ENCODE peak calls at places on chromosomes 5 and 9, in four cellular contexts. A, K, U and C are unnamed samples.

GRCh38 chr5:59487838-59488729 is 405.4 kb downstream of the PDE4D start:
- DNase-seq in A (no peak), K (no peak), U (no peak), C (no peak)

GRCh38 chr9:98654247-98654646 is 54.5 kb downstream of the GABBR2 start:
- DNase-seq in A (no peak), K (no peak), U (no peak), C (peak; percentile 70)

GRCh38 chr9:116541402-116541801 is 145.7 kb upstream of the TRIM32 start:
- DNase-seq in A (no peak), K (no peak), U (no peak), C (no peak)

GRCh38 chr9:87503970-87504369 is 6.3 kb downstream of the DAPK1 start:
- DNase-seq in A (no peak), K (no peak), U (no peak), C (no peak)

GRCh38 chr5:107705390-107706014 is 34.8 kb upstream of the EFNA5 start:
- DNase-seq in A (no peak), K (no peak), U (no peak), C (peak; percentile 18)

GRCh38 chr5:7852988-7853387 is 2.1 kb upstream of the CFAP90 start:
- DNase-seq in A (no peak), K (no peak), U (no peak), C (no peak)

GRCh38 chr5:141330299-141331080 is at the start of gene PCDHGA1:
- DNase-seq in A (no peak), K (no peak), U (no peak), C (no peak)

GRCh38 chr9:7125231-7125630 is 367.5 kb downstream of the KDM4C start:
- DNase-seq in A (no peak), K (no peak), U (no peak), C (no peak)

GRCh38 chr5:169100735-169101075 is 200.2 kb downstream of the SLIT3 start:
- DNase-seq in A (peak; percentile 33), K (no peak), U (no peak), C (peak; percentile 44)

GRCh38 chr5:148905541-148905940 is 79.1 kb downstream of the ADRB2 start:
- DNase-seq in A (no peak), K (no peak), U (no peak), C (no peak)

GRCh38 chr9:81852820-81853219 is 75.4 kb upstream of the SPATA31D4 start:
- DNase-seq in A (no peak), K (no peak), U (no peak), C (no peak)

GRCh38 chr5:66829826-66830225 is 233.6 kb downstream of the MAST4 start:
- DNase-seq in A (no peak), K (no peak), U (no peak), C (no peak)

GRCh38 chr9:7816021-7816420 is 16.4 kb upstream of the DMAC1 start:
- DNase-seq in A (no peak), K (no peak), U (no peak), C (no peak)

GRCh38 chr9:75200892-75201470 is 112.7 kb downstream of the OSTF1 start:
- DNase-seq in A (no peak), K (no peak), U (no peak), C (no peak)

GRCh38 chr9:12719431-12719830 is 26.2 kb downstream of the TYRP1 start:
- DNase-seq in A (no peak), K (no peak), U (no peak), C (no peak)

GRCh38 chr5:174344335-174344734 is 298.8 kb downstream of the NSG2 start:
- DNase-seq in A (no peak), K (no peak), U (no peak), C (no peak)

GRCh38 chr5:5135957-5136676 is 4.0 kb upstream of the ADAMTS16 start:
- DNase-seq in A (no peak), K (no peak), U (no peak), C (no peak)

GRCh38 chr5:95959964-95960801 is 1.5 kb downstream of the ELL2 start:
- DNase-seq in A (no peak), K (peak; percentile 29), U (no peak), C (no peak)

GRCh38 chr5:15502208-15502607 is 2.2 kb downstream of the FBXL7 start:
- DNase-seq in A (no peak), K (no peak), U (no peak), C (no peak)

GRCh38 chr9:87647114-87647513 is 78.8 kb upstream of the CTSL start:
- DNase-seq in A (no peak), K (no peak), U (no peak), C (no peak)

GRCh38 chr9:128244443-128245226 is 31.2 kb downstream of the GOLGA2 start:
- DNase-seq in A (peak; percentile 52), K (peak; percentile 90), U (peak; percentile 89), C (peak; percentile 59)

GRCh38 chr5:143030349-143030748 is 260.2 kb downstream of the ARHGAP26 start:
- DNase-seq in A (no peak), K (no peak), U (no peak), C (no peak)

GRCh38 chr9:84235516-84235915 is 105.0 kb downstream of the SLC28A3 start:
- DNase-seq in A (no peak), K (no peak), U (no peak), C (no peak)

GRCh38 chr5:63032343-63032742 is 453.7 kb downstream of the LRRC70 start:
- DNase-seq in A (no peak), K (no peak), U (no peak), C (no peak)

GRCh38 chr9:106333487-106333886 is 529.5 kb upstream of the ZNF462 start:
- DNase-seq in A (no peak), K (no peak), U (no peak), C (no peak)

GRCh38 chr9:38000332-38000731 is 68.7 kb downstream of the SHB start:
- DNase-seq in A (no peak), K (no peak), U (no peak), C (no peak)
- TF ChIP-seq CTCF in A (no peak), K (no peak), U (no peak), C (no peak)

GRCh38 chr5:76622973-76623596 is at the start of gene F2RL2:
- DNase-seq in A (no peak), K (no peak), U (no peak), C (peak; percentile 35)
- H3K4me3 ChIP-seq in A (peak within 1 kb of the TSS; percentile 32), K (no peak within 1 kb of the TSS), U (no peak within 1 kb of the TSS), C (peak within 1 kb of the TSS; percentile 47)

DNA sequence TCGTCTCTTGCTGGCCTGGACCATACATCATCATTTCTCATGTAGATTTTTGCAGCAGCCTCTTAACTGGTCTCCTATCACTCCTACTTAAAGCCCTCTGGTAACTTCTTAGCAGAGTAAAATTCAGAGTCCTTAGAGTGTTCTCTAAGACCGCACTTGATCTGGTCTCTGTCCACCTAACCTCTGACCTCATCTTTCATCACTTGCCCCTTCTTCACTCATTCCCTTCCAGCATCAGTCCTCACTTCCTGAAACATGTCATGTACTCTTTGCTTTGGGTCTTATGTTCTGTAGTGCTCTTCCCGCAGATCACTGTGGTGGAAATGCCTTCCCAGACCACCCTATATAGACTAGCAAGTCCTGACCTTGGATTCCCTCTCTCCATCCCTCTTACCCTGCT is 9.8 kb downstream of the LARP1 start:
- DNase-seq in A (no peak), K (no peak), U (no peak), C (no peak)
- TF ChIP-seq CTCF in A (no peak), K (no peak), U (no peak), C (no peak)

DNA sequence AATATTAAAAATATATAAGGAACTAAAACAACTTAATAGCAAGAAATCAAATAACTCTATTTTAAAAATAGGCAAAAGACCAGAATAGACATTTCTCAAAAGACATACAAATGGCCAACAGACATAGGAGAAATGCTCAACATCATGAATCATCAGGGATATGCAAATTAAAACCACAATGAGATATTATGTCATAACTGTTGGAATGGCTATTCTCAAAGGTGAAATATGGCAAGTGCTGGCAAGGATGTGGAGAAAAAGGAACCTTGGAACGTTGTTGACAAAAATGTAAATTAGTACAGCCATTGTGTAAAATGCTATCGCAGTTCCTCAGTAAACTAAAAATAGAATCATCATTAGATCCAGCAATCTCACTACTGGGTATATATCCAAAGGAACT is 468.5 kb downstream of the NFIB start:
- DNase-seq in A (no peak), K (no peak), U (no peak), C (no peak)
- H3K4me3 ChIP-seq in A (no peak overlapping the region), K (no peak overlapping the region), U (no peak overlapping the region), C (no peak overlapping the region)

GRCh38 chr9:133463234-133463863 is 3.6 kb downstream of the CACFD1 start:
- DNase-seq in A (no peak), K (no peak), U (no peak), C (no peak)
- TF ChIP-seq CTCF in A (no peak), K (no peak), U (no peak), C (no peak)

GRCh38 chr9:93020151-93020550 is 38.4 kb upstream of the SUSD3 start:
- DNase-seq in A (no peak), K (no peak), U (no peak), C (no peak)
- H3K4me3 ChIP-seq in A (no peak overlapping the region), K (no peak overlapping the region), U (no peak overlapping the region), C (no peak overlapping the region)

DNA sequence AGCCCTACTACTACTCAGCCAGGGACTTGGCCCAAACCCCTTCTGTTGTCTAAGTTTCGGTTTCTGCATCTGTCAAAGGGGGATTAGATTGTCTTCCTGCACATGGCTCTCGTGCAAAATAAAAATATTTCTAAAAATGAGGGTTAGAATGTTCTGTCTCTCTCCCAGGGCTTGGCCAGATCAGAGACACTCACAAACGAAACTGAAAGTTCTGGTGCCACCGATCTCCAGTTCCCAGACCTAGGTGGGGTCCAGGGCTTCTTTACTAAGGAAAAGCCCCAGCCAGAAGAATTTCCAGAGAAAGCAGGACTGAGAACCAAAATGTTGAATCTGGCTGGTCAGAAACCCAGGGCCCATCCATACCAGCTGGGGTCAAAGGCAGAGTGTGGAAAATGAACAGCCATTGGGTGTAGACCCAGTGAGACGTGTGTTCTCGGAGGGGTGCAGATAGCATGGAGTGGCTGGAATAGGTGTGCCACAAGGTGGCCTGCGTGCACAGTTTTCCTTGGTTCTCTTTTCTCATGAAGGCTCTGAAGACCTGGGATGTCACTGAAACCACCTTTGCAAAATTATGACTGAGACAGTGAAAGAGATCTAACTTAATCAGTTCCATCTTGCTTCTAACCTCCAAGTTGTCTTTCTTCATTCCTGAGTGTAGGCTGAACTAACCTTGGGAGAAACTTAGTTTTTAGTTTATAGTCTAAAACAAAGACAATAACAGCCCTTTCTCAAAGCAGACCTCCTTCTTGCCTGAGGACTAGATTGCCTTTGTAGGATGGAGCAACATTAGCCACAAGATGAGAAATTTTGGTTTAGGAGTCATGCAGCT is 2.2 kb upstream of the SLC23A1 start:
- DNase-seq in A (no peak), K (no peak), U (no peak), C (no peak)
- TF ChIP-seq CTCF in A (no peak), K (no peak), U (no peak), C (no peak)

DNA sequence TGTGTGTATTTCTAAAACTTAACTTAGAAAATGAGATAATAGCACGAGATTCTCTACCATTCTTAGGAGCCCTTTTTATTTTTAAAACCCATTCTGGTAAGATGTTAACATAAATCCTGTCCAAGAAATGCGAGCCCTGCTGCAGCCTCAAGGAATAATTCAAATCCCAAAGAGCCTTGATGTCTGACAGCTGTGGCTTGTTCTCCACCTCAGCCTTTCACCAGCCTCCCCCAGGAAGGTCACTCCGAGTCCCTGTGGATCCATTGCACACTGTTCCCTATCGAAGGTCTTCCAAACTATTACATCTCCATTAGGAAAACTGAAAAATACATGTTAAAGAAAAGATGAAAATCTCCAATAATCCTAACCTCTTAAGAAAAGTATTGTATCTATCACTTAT is 98.5 kb upstream of the S1PR3 start:
- DNase-seq in A (no peak), K (no peak), U (no peak), C (no peak)
- H3K4me3 ChIP-seq in A (no peak overlapping the region), K (no peak overlapping the region), U (no peak overlapping the region), C (no peak overlapping the region)